ENCODE peak calls at places on chromosomes 13 and 19, in nine cellular contexts. R, E, I, A, J, L, W, K and Z are unnamed samples.
A peak's percentile ranks its signal among the peaks of the same experiment; 100 is the strongest.

GRCh38 chr19:3479177-3479818 is 1.0 kb downstream of the SMIM24 start:
- DNase-seq in R (peak; percentile 26), E (no peak), I (no peak), A (peak; percentile 86), J (no peak), L (no peak), W (no peak), K (peak; percentile 78), Z (no peak)

GRCh38 chr13:113663934-113664333 is 3.1 kb upstream of the GRK1 start:
- DNase-seq in R (no peak), E (peak; percentile 8), I (no peak), A (peak; percentile 61), J (no peak), L (no peak), W (no peak), K (peak; percentile 32), Z (peak; percentile 41)

GRCh38 chr19:35645680-35646511 is 2.2 kb upstream of the COX6B1 start:
- DNase-seq in R (no peak), E (no peak), I (no peak), A (peak; percentile 25), J (no peak), L (no peak), W (no peak), K (peak; percentile 53), Z (no peak)

GRCh38 chr19:45878043-45878794 is 7.7 kb downstream of the IRF2BP1 start:
- DNase-seq in R (no peak), E (no peak), I (peak; percentile 25), A (peak; percentile 71), J (no peak), L (peak; percentile 38), W (no peak), K (peak; percentile 49), Z (no peak)

GRCh38 chr13:34076943-34077703 is 259.2 kb downstream of the RFC3 start:
- DNase-seq in R (peak; percentile 23), E (peak; percentile 52), I (no peak), A (no peak), J (no peak), L (no peak), W (no peak), K (no peak), Z (no peak)

GRCh38 chr13:80132741-80133601 is 208.0 kb downstream of the SPRY2 start:
- DNase-seq in R (no peak), E (peak; percentile 65), I (peak; percentile 62), A (peak; percentile 75), J (peak; percentile 73), L (peak; percentile 72), W (no peak), K (peak; percentile 61), Z (no peak)

GRCh38 chr19:35975608-35976214 is 19.3 kb upstream of the SDHAF1 start:
- DNase-seq in R (no peak), E (peak; percentile 21), I (no peak), A (no peak), J (no peak), L (no peak), W (no peak), K (peak; percentile 81), Z (no peak)

GRCh38 chr19:33906578-33907335 is 110.1 kb downstream of the KCTD15 start:
- DNase-seq in R (no peak), E (peak; percentile 8), I (no peak), A (peak; percentile 66), J (no peak), L (no peak), W (no peak), K (peak; percentile 85), Z (no peak)

GRCh38 chr13:84297246-84297645 is 415.0 kb upstream of the SLITRK1 start:
- DNase-seq in R (no peak), E (no peak), I (no peak), A (no peak), J (no peak), L (no peak), W (no peak), K (no peak), Z (no peak)

GRCh38 chr13:73544175-73544574 is 485.4 kb downstream of the KLF5 start:
- DNase-seq in R (no peak), E (no peak), I (no peak), A (no peak), J (no peak), L (no peak), W (no peak), K (no peak), Z (no peak)

GRCh38 chr13:80955487-80955886 is 614.6 kb upstream of the SPRY2 start:
- DNase-seq in R (no peak), E (peak; percentile 56), I (no peak), A (no peak), J (no peak), L (no peak), W (no peak), K (no peak), Z (no peak)

GRCh38 chr19:14078406-14078805 is 5.8 kb downstream of the MISP3 start:
- DNase-seq in R (no peak), E (no peak), I (no peak), A (peak; percentile 85), J (no peak), L (no peak), W (no peak), K (no peak), Z (no peak)

GRCh38 chr19:42175952-42176648 is 41.4 kb downstream of the DEDD2 start:
- DNase-seq in R (no peak), E (peak; percentile 19), I (no peak), A (peak; percentile 93), J (no peak), L (no peak), W (no peak), K (peak; percentile 65), Z (no peak)

GRCh38 chr13:95547531-95548167 is 4.9 kb upstream of the CLDN10 start:
- DNase-seq in R (no peak), E (no peak), I (no peak), A (no peak), J (no peak), L (no peak), W (no peak), K (no peak), Z (no peak)

GRCh38 chr13:97911311-97912138 is 42.0 kb upstream of the IPO5 start:
- DNase-seq in R (peak; percentile 34), E (no peak), I (no peak), A (peak; percentile 50), J (no peak), L (no peak), W (no peak), K (peak; percentile 82), Z (no peak)

GRCh38 chr13:43799191-43799590 is 12.4 kb upstream of the ENOX1 start:
- DNase-seq in R (no peak), E (no peak), I (no peak), A (no peak), J (no peak), L (no peak), W (no peak), K (no peak), Z (no peak)

GRCh38 chr13:67048084-67048792 is 181.9 kb downstream of the PCDH9 start:
- DNase-seq in R (no peak), E (peak; percentile 91), I (no peak), A (peak; percentile 38), J (no peak), L (no peak), W (no peak), K (no peak), Z (no peak)

GRCh38 chr13:53408847-53409568 is 380.4 kb downstream of the OLFM4 start:
- DNase-seq in R (no peak), E (no peak), I (no peak), A (no peak), J (no peak), L (no peak), W (no peak), K (no peak), Z (no peak)

GRCh38 chr13:53411443-53411842 is 382.8 kb downstream of the OLFM4 start:
- DNase-seq in R (no peak), E (no peak), I (no peak), A (no peak), J (no peak), L (no peak), W (no peak), K (no peak), Z (no peak)

GRCh38 chr13:53408306-53408705 is 379.7 kb downstream of the OLFM4 start:
- DNase-seq in R (no peak), E (no peak), I (no peak), A (no peak), J (no peak), L (no peak), W (no peak), K (no peak), Z (no peak)

GRCh38 chr13:53405616-53406015 is 377.0 kb downstream of the OLFM4 start:
- DNase-seq in R (no peak), E (no peak), I (no peak), A (no peak), J (no peak), L (no peak), W (no peak), K (peak; percentile 88), Z (no peak)
- TF ChIP-seq CTCF in R (no peak), E (no peak), I (no peak), A (no peak), J (no peak), L (no peak), W (no peak), K (peak; percentile 78), Z (no peak)

DNA sequence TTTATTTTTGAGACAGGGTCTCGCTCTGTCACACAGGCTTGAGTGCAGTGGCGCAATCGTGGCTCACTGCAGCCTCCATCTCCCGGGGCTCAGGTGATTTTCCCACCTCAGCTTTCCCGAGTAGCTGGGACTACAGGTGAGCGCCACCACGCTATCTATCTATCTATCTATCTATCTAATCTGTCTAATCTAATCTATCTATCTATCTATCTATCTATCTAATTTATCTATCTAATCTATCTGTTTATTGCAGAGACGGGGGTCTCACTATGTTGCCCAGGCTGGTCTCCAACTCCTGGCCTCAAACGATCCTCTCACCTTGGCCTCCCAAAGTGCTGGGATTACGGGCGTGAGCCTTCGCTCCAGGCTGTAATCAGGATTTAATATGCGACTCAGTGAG is 587 bp downstream of the ZNF613 start:
- DNase-seq in R (no peak), E (no peak), I (no peak), A (no peak), J (no peak), L (no peak), W (no peak), K (peak; percentile 43), Z (no peak)
- H3K27ac ChIP-seq in R (no peak overlapping the region), E (peak overlapping the region; percentile 71), I (no peak overlapping the region), A (peak overlapping the region; percentile 35), J (no peak overlapping the region), L (peak overlapping the region; percentile 96), W (no peak overlapping the region), K (no peak overlapping the region), Z (no peak overlapping the region)

GRCh38 chr19:1252221-1252817 is 3.9 kb downstream of the MIDN start:
- DNase-seq in R (no peak), E (peak; percentile 98), I (peak; percentile 80), A (peak; percentile 99), J (peak; percentile 96), L (peak; percentile 92), W (peak; percentile 83), K (no peak), Z (peak; percentile 87)
- H3K4me1 ChIP-seq in R (peaks cover 8% of the 10 kb centered on the region), E (peaks cover 29% of the 10 kb centered on the region), I (peaks cover 58% of the 10 kb centered on the region), A (peaks cover 32% of the 10 kb centered on the region), J (peaks cover 46% of the 10 kb centered on the region), L (peaks cover 7% of the 10 kb centered on the region), W (peaks cover 79% of the 10 kb centered on the region), K (peaks cover 5% of the 10 kb centered on the region), Z (peaks cover 38% of the 10 kb centered on the region)

DNA sequence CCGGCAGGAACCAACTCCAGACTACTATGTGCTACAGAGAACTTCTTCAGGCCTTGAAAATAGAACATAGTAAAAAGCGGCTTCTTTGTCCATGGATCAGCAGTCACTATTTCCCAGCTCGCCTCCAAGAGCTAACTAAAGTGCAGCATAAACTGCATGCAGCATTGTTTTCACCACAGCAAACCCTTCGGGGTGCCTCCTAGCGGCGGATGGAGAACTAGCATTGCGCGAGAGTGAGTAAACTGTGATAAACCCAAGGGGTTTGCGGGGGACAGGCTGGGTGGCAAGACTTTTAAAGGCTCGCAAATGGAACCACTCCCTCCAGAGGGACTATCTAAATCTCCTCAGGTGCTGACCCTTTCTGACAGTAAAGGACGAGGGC is 21.6 kb upstream of the SGCG start:
- DNase-seq in R (peak; percentile 8), E (peak; percentile 69), I (no peak), A (peak; percentile 83), J (peak; percentile 65), L (no peak), W (no peak), K (peak; percentile 91), Z (peak; percentile 74)
- TF ChIP-seq CTCF in R (peak; percentile 24), E (peak; percentile 60), I (peak; percentile 34), A (peak; percentile 64), J (peak; percentile 48), L (peak; percentile 5), W (no peak), K (peak; percentile 91), Z (peak; percentile 45)